ENCODE peak calls at places on chromosomes 4 and X, in five cellular contexts. F, C, H, W and Z are unnamed samples. For H3K27me3, the result is how much of the 10 kb centered on the place peaks cover.

GRCh38 chr4:96093563-96093962 is 253.7 kb downstream of the PDHA2 start:
- DNase-seq in C (no peak), H (no peak), W (no peak), F (no peak), Z (no peak)

GRCh38 chrX:101693476-101693875 is 33.8 kb upstream of the ARMCX2 start:
- DNase-seq in H (no peak), F (no peak), C (no peak), W (no peak), Z (no peak)

GRCh38 chr4:187893418-187893817 is 102.2 kb upstream of the ZFP42 start:
- DNase-seq in H (no peak), F (no peak), W (no peak), C (no peak), Z (no peak)

GRCh38 chr4:65195666-65196065 is 474.6 kb downstream of the EPHA5 start:
- DNase-seq in F (no peak), C (no peak), H (no peak), W (no peak), Z (no peak)

GRCh38 chr4:121156822-121157769 is 7.0 kb downstream of the TNIP3 start:
- DNase-seq in W (peak), C (peak), F (no peak), H (peak), Z (no peak)

GRCh38 chr4:100849319-100849718 is 331.5 kb upstream of the EMCN start:
- DNase-seq in H (no peak), W (no peak), F (no peak), C (no peak), Z (no peak)

GRCh38 chr4:110514889-110515479 is 39.0 kb downstream of the ENPEP start:
- DNase-seq in F (no peak), H (no peak), C (no peak), W (no peak), Z (no peak)

GRCh38 chr4:121957266-121957665 is 5.4 kb upstream of the TRPC3 start:
- DNase-seq in C (no peak), F (no peak), W (no peak), H (no peak), Z (no peak)

GRCh38 chr4:80361329-80361900 is 25.9 kb downstream of the CFAP299 start:
- DNase-seq in C (no peak), H (no peak), F (no peak), W (no peak), Z (no peak)

GRCh38 chr4:186557486-186557885 is 2.1 kb upstream of the MTNR1A start:
- DNase-seq in W (no peak), H (no peak), F (no peak), C (no peak), Z (no peak)

GRCh38 chr4:124907881-124908280 is 195.3 kb upstream of the ANKRD50 start:
- DNase-seq in F (no peak), H (no peak), C (no peak), W (no peak), Z (no peak)

GRCh38 chrX:135973548-135974278 is at the start of gene MMGT1:
- DNase-seq in C (peak), W (peak), H (peak), F (peak), Z (peak)

GRCh38 chrX:27336466-27337091 is 126.6 kb downstream of the PPP4R3C start:
- DNase-seq in C (no peak), W (no peak), F (no peak), H (peak), Z (no peak)

GRCh38 chr4:40858946-40859345 is 109.2 kb downstream of the NSUN7 start:
- DNase-seq in H (no peak), C (no peak), W (no peak), F (no peak), Z (no peak)

GRCh38 chr4:107578321-107578720 is 141.7 kb downstream of the PAPSS1 start:
- DNase-seq in H (no peak), W (no peak), C (no peak), F (no peak), Z (no peak)

GRCh38 chr4:15996773-15997172 is 33.8 kb upstream of the FGFBP2 start:
- DNase-seq in C (no peak), W (no peak), H (no peak), F (no peak), Z (no peak)

GRCh38 chr4:184387351-184387750 is 87.0 kb downstream of the IRF2 start:
- DNase-seq in W (no peak), F (no peak), H (no peak), C (no peak), Z (no peak)

GRCh38 chrX:35244796-35245508 is 302.4 kb downstream of the FAM47B start:
- DNase-seq in W (no peak), H (no peak), F (no peak), C (no peak), Z (no peak)

GRCh38 chrX:38374431-38374830 is 22.0 kb downstream of the OTC start:
- DNase-seq in F (no peak), C (no peak), H (no peak), W (no peak), Z (no peak)

GRCh38 chr4:174873931-174874330 is 44.2 kb upstream of the ADAM29 start:
- DNase-seq in C (no peak), W (no peak), F (no peak), H (no peak), Z (no peak)

DNA sequence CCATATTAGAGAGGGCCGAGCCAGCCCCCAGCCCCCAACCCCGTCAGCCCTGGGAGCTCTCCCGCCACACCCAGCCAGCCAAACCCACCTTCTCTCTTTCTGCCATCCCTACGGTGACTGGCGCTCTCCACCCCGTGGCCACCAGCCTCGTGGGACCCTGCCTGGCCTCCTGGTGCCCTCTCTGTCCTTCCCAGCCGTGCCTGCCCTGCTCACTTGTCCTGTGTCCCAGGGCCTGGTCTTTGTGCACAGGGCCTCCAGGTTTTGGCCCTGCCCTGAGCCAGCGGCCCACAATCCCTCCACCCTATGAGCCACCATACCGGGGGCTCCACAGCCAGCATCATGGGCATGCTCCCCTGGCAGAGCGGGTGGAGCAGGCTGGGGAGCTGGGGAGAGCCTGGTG is 77.4 kb downstream of the ABLIM2 start:
- DNase-seq in W (no peak), C (no peak), H (no peak), F (no peak), Z (no peak)
- H3K27me3 ChIP-seq in W (under half), C (under half), H (under half), F (under half), Z (under half)

GRCh38 chr4:2041234-2042130 is 17.6 kb upstream of the NAT8L start:
- DNase-seq in W (peak), H (peak), F (peak), C (peak), Z (no peak)
- TF ChIP-seq POLR2A in W (no peak), H (peak), F (no peak), C (no peak), Z (no peak)

DNA sequence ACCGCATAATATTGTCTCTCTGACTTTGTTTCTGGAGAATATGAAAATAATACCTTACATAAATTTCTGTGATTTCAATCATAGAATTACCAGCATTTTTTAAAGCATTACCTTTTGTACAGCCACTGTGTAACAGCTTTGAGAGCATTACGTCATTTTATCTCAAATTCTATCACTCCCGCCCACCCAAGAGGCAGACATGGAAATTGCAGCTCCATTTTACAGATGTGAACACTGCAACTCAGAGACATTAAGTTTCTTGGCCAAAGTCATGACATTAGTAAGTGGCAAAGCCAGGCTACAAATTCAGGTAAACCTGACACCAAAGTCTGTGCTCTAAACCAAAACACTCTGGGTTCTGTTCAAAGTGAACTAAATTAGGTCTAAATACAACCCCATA is 33.6 kb upstream of the KDR start:
- DNase-seq in F (no peak), H (no peak), W (no peak), C (no peak), Z (no peak)
- H3K27me3 ChIP-seq in F (under half), H (under half), W (under half), C (under half), Z (under half)

GRCh38 chr4:139014391-139015268 is 951 bp upstream of the NOCT start:
- DNase-seq in H (peak), C (peak), F (peak), W (peak), Z (no peak)
- TF ChIP-seq POLR2A in H (no peak), C (no peak), F (no peak), W (no peak), Z (no peak)

GRCh38 chr4:151895671-151896070 is 134.9 kb upstream of the GATB start:
- DNase-seq in H (no peak), W (no peak), F (no peak), C (no peak), Z (no peak)

GRCh38 chr4:151901631-151902030 is 140.8 kb upstream of the GATB start:
- DNase-seq in C (no peak), F (no peak), H (no peak), W (no peak), Z (no peak)

GRCh38 chr4:151894246-151894645 is 133.4 kb upstream of the GATB start:
- DNase-seq in W (no peak), F (no peak), H (no peak), C (no peak), Z (no peak)

GRCh38 chr4:151896880-151897279 is 136.1 kb upstream of the GATB start:
- DNase-seq in W (no peak), F (no peak), C (no peak), H (no peak), Z (no peak)
- H3K27me3 ChIP-seq in W (under half), F (under half), C (under half), H (under half), Z (under half)

GRCh38 chr4:163269874-163270273 is 62.5 kb downstream of the NPY1R start:
- DNase-seq in C (no peak), F (no peak), W (no peak), H (no peak), Z (no peak)
- TF ChIP-seq POLR2A in C (no peak), F (no peak), W (no peak), H (no peak), Z (no peak)

GRCh38 chr4:3652586-3652985 is 113.6 kb upstream of the ADRA2C start:
- DNase-seq in H (no peak), W (no peak), C (no peak), F (no peak), Z (no peak)

GRCh38 chr4:3651267-3651846 is 114.8 kb upstream of the ADRA2C start:
- DNase-seq in C (no peak), W (no peak), H (no peak), F (no peak), Z (no peak)

GRCh38 chr4:3655485-3656429 is 110.4 kb upstream of the ADRA2C start:
- DNase-seq in W (no peak), C (no peak), F (no peak), H (no peak), Z (no peak)

GRCh38 chr4:3656441-3657376 is 109.5 kb upstream of the ADRA2C start:
- DNase-seq in F (no peak), H (no peak), C (no peak), W (no peak), Z (no peak)

DNA sequence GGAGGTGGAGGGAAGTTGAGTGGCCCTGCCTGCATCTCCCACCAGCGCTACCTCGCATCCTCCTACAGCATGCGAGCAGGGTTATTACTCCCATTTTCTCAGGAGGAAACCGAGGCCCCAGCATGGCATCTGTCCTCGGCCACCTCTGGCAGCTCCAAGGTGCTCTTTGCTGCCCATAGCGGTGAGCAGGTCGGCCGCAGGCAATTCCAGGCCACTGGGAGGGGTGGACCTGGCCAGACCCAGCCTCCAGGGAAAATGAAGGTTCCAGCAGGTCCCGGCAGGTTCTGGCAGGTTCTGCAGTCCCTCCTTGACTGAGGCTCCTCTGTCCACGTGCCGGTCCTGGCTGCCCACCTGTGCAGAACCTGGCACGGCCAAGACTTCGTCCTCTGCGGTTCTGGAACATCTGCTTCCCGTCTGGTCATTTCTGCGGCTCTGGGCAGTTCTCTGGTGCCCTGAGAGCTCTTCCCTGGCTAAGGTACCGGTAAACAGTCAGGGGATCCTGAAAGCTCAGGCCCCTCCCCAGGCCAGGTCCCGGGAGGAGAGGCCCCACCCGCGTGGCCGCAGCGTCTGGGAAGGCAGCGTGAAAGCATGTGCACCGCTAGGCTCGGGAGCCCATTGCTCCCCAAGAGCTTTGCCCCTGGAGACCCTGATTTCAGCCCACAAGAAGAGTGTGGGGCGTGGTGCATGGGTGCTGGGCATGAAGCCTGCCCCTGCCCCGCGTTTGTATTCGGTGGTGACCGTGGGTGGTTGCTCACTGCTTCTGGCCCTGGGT is 112.0 kb upstream of the ADRA2C start:
- DNase-seq in W (no peak), C (no peak), H (no peak), F (no peak), Z (no peak)
- H3K27me3 ChIP-seq in W (under half), C (under half), H (under half), F (half or more), Z (half or more)

GRCh38 chrX:115232933-115233496 is 881 bp downstream of the LRCH2 start:
- DNase-seq in H (no peak), W (no peak), C (no peak), F (no peak), Z (no peak)
- TF ChIP-seq POLR2A in H (no peak), W (no peak), C (no peak), F (no peak), Z (no peak)